ENCODE peak calls at places on chromosomes 7 and 10, in five cellular contexts. T is HepG2; V is pancreas; Q is naive thymus-derived CD4-positive, alpha-beta T cell; C is mesenchymal stem cell. N is an unnamed sample.

GRCh38 chr10:72353028-72353962 is 1.4 kb downstream of the DNAJB12 start:
- DNase-seq in T (no peak), V (no peak), Q (no peak), C (peak; percentile 67), N (no peak)

GRCh38 chr10:69406302-69406811 is 10.4 kb downstream of the TACR2 start:
- DNase-seq in T (no peak), V (no peak), Q (no peak), C (peak; percentile 42), N (peak; percentile 83)

GRCh38 chr7:74084722-74085578 is 1.3 kb downstream of the LIMK1 start:
- DNase-seq in T (no peak), V (no peak), Q (no peak), C (peak; percentile 13), N (no peak)

GRCh38 chr7:81883801-81884393 is 114.0 kb upstream of the HGF start:
- DNase-seq in T (no peak), V (no peak), Q (no peak), C (no peak), N (no peak)

GRCh38 chr10:20596911-20597310 is 300.2 kb downstream of the NEBL start:
- DNase-seq in T (no peak), V (no peak), Q (no peak), C (peak; percentile 65), N (no peak)

GRCh38 chr7:101125989-101126650 is 784 bp upstream of the SERPINE1 start:
- DNase-seq in T (peak; percentile 87), V (peak; percentile 56), Q (no peak), C (no peak), N (peak; percentile 84)

GRCh38 chr10:4131407-4132215 is 346.6 kb upstream of the KLF6 start:
- DNase-seq in T (no peak), V (no peak), Q (peak; percentile 58), C (peak; percentile 94), N (no peak)

GRCh38 chr7:37118029-37118428 is 330.6 kb downstream of the ELMO1 start:
- DNase-seq in T (no peak), V (no peak), Q (no peak), C (no peak), N (no peak)

GRCh38 chr7:112383671-112384417 is 66.4 kb upstream of the IFRD1 start:
- DNase-seq in T (no peak), V (peak; percentile 23), Q (no peak), C (no peak), N (no peak)

GRCh38 chr10:12958546-12959110 is 42.9 kb downstream of the CCDC3 start:
- DNase-seq in T (no peak), V (no peak), Q (no peak), C (no peak), N (no peak)

GRCh38 chr7:142939226-142939910 is at the start of gene LLCFC1:
- DNase-seq in T (peak; percentile 13), V (no peak), Q (no peak), C (no peak), N (no peak)

GRCh38 chr7:33392143-33392542 is 262.8 kb downstream of the BBS9 start:
- DNase-seq in T (no peak), V (no peak), Q (no peak), C (no peak), N (no peak)

GRCh38 chr7:144834516-144835165 is 1.2 kb downstream of the TPK1 start:
- DNase-seq in T (no peak), V (peak; percentile 51), Q (peak; percentile 49), C (no peak), N (no peak)

GRCh38 chr10:58998924-58999713 is 177.3 kb upstream of the PHYHIPL start:
- DNase-seq in T (no peak), V (no peak), Q (no peak), C (no peak), N (peak; percentile 43)

GRCh38 chr10:58996866-58997265 is 179.6 kb upstream of the PHYHIPL start:
- DNase-seq in T (no peak), V (no peak), Q (no peak), C (no peak), N (no peak)

GRCh38 chr10:59002011-59002410 is 174.4 kb upstream of the PHYHIPL start:
- DNase-seq in T (no peak), V (peak; percentile 83), Q (no peak), C (no peak), N (no peak)

GRCh38 chr10:59003203-59003602 is 173.2 kb upstream of the PHYHIPL start:
- DNase-seq in T (no peak), V (no peak), Q (no peak), C (no peak), N (no peak)

DNA sequence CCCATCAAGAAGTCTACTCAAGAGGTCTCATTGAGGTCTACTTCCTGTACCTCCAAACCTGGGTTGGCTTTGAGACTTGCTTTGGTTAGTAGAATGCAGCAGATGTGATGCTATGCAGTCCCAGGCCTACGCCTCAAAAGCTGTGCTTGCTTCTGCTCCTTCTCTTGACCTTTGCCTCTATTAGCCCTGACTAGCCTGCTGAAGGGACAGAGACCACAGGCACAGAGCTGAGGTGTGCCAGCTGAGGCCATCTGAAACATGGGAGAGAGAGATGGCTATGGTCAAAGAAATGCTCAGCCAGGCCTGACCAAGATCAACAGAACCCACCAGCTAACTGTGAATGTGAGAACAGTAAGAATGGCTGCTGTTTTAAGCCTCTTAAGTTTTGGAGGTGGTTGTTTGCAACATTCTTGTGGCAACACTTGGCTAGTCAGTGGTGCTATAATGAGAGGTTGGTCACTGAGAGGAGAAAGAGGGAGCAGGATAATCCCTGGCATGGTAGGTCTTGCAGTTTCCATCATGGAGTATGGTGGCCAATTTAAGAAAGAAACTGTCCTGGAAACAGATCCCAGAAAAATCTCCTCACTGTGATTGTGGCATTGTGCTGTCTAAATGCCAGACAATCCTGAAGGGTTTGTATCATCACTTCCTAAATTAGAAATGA is 176.1 kb upstream of the PHYHIPL start:
- DNase-seq in T (no peak), V (no peak), Q (no peak), C (no peak), N (no peak)
- H3K27ac ChIP-seq in T (no peak overlapping the region), V (no peak overlapping the region), Q (no peak overlapping the region), C (no peak overlapping the region), N (peak overlapping the region; percentile 86)

GRCh38 chr10:29946614-29946952 is 112.8 kb downstream of the JCAD start:
- DNase-seq in T (no peak), V (no peak), Q (no peak), C (no peak), N (no peak)
- H3K4me3 ChIP-seq in T (no peak overlapping the region), V (no peak overlapping the region), Q (no peak overlapping the region), C (peak overlapping the region; percentile 32), N (no peak overlapping the region)

GRCh38 chr10:62582098-62582705 is 208.0 kb downstream of the ZNF365 start:
- DNase-seq in T (no peak), V (no peak), Q (no peak), C (peak; percentile 50), N (no peak)
- H3K4me1 ChIP-seq in T (no peaks in the 10 kb centered on the region), V (no peaks in the 10 kb centered on the region), Q (no peaks in the 10 kb centered on the region), C (peaks cover 4% of the 10 kb centered on the region), N (no peaks in the 10 kb centered on the region)

GRCh38 chr7:30029696-30030095 is 1.5 kb downstream of the PLEKHA8 start:
- DNase-seq in T (no peak), V (no peak), Q (no peak), C (no peak), N (no peak)

GRCh38 chr7:30026229-30027064 is at the start of gene FKBP14:
- DNase-seq in T (peak; percentile 98), V (peak; percentile 99), Q (peak; percentile 89), C (peak; percentile 100), N (peak; percentile 94)

GRCh38 chr7:30028749-30029635 is 780 bp downstream of the PLEKHA8 start:
- DNase-seq in T (peak; percentile 71), V (peak; percentile 59), Q (peak; percentile 42), C (peak; percentile 59), N (no peak)

GRCh38 chr7:30027065-30027456 is 559 bp upstream of the FKBP14 start:
- DNase-seq in T (peak; percentile 38), V (peak; percentile 42), Q (peak; percentile 42), C (no peak), N (no peak)

GRCh38 chr7:30027915-30028748 is at the start of gene PLEKHA8:
- DNase-seq in T (peak; percentile 77), V (peak; percentile 87), Q (peak; percentile 89), C (peak; percentile 88), N (peak; percentile 50)
- H3K27ac ChIP-seq in T (peak within 1 kb of the TSS; percentile 89), V (peak within 1 kb of the TSS; percentile 78), Q (peak within 1 kb of the TSS; percentile 69), C (peak within 1 kb of the TSS; percentile 94), N (peak within 1 kb of the TSS; percentile 96)

GRCh38 chr7:94907420-94908203 is at the start of gene PPP1R9A:
- DNase-seq in T (peak; percentile 63), V (peak; percentile 71), Q (no peak), C (peak; percentile 34), N (no peak)

GRCh38 chr7:94907026-94907419 is 371 bp upstream of the PPP1R9A start:
- DNase-seq in T (peak; percentile 12), V (no peak), Q (no peak), C (no peak), N (no peak)

GRCh38 chr7:94906035-94906796 is 1.2 kb upstream of the PPP1R9A start:
- DNase-seq in T (peak; percentile 78), V (no peak), Q (no peak), C (no peak), N (no peak)

GRCh38 chr7:94908204-94909022 is 1.0 kb downstream of the PPP1R9A start:
- DNase-seq in T (peak; percentile 54), V (peak; percentile 52), Q (no peak), C (peak; percentile 32), N (no peak)

DNA sequence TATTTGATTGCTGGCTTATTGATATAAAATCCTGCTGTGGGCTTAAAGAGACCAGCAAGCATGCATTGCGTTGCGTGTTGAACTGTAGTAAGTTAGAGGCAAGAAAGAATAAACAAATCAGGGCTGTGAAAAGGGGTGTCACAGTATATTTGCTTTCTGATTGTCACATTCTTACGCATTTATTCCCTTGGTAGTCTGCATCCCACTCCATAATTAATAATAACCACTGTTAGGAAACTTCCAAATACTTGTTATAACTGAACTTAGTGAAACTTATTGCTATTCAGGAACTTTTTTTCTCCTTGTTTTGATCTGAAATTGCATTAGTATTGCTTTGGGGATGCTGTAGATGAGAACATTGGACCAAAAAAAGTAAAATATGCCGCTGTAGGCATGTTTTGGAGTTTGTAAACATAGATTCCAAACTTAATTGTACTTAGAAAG is 1.7 kb downstream of the PPP1R9A start:
- DNase-seq in T (no peak), V (no peak), Q (no peak), C (no peak), N (no peak)
- H3K4me3 ChIP-seq in T (peak overlapping the region; percentile 81), V (no peak overlapping the region), Q (no peak overlapping the region), C (peak overlapping the region; percentile 82), N (peak overlapping the region; percentile 77)

GRCh38 chr10:103550229-103550628 is 56.7 kb downstream of the NEURL1 start:
- DNase-seq in T (no peak), V (no peak), Q (no peak), C (no peak), N (no peak)
- H3K4me1 ChIP-seq in T (peaks cover 6% of the 10 kb centered on the region), V (peaks cover 38% of the 10 kb centered on the region), Q (no peaks in the 10 kb centered on the region), C (peaks cover 4% of the 10 kb centered on the region), N (peaks cover under 1% of the 10 kb centered on the region)

GRCh38 chr7:50469181-50469580 is 19.0 kb upstream of the FIGNL1 start:
- DNase-seq in T (no peak), V (no peak), Q (no peak), C (no peak), N (no peak)
- H3K27ac ChIP-seq in T (no peak overlapping the region), V (no peak overlapping the region), Q (no peak overlapping the region), C (no peak overlapping the region), N (no peak overlapping the region)

GRCh38 chr7:70417061-70417655 is 714.8 kb upstream of the GALNT17 start:
- DNase-seq in T (no peak), V (no peak), Q (no peak), C (no peak), N (no peak)
- H3K4me3 ChIP-seq in T (no peak overlapping the region), V (no peak overlapping the region), Q (no peak overlapping the region), C (no peak overlapping the region), N (no peak overlapping the region)

N was measured in ascending aorta.